ENCODE peak calls at places on chromosomes 4 and X, in ten cellular contexts. I is ascending aorta, T is fibroblast of lung, H is colonic mucosa, J is heart left ventricle, W is right atrium auricular region, N is testis, U is adipocyte, M is left ventricle myocardium inferior, E is A549. Z is an unnamed sample. For H3K9me3, the result is how much of the 10 kb centered on the place peaks cover.

GRCh38 chr4:7968262-7968896 is 28.7 kb upstream of the AFAP1 start:
- DNase-seq in U (no peak), N (no peak), I (no peak), T (no peak), J (no peak), E (no peak), H (no peak), W (no peak), M (no peak), Z (no peak)

GRCh38 chr4:138242076-138242829 is at the start of gene SLC7A11:
- DNase-seq in U (peak), M (no peak), H (peak), T (peak), N (peak), W (no peak), E (peak), J (no peak), I (peak), Z (peak)

GRCh38 chrX:1581132-1581531 is 10.3 kb upstream of the AKAP17A start:
- DNase-seq in T (no peak), N (peak), U (peak), W (peak), J (no peak), E (peak), H (peak), M (no peak), I (no peak), Z (peak)

GRCh38 chr4:108466936-108467902 is 153.2 kb upstream of the RPL34 start:
- DNase-seq in T (peak), H (no peak), M (no peak), U (peak), W (no peak), E (no peak), J (no peak), N (no peak), I (no peak), Z (no peak)

GRCh38 chrX:104318330-104319009 is 63.7 kb upstream of the ESX1 start:
- DNase-seq in T (peak), H (peak), J (no peak), M (no peak), U (no peak), W (no peak), I (no peak), E (peak), N (no peak), Z (no peak)

GRCh38 chrX:133921764-133922389 is 63.5 kb downstream of the GPC3 start:
- DNase-seq in M (peak), N (peak), T (peak), W (no peak), U (peak), I (no peak), H (peak), E (peak), J (peak), Z (peak)

GRCh38 chrX:3711331-3711917 is 2.0 kb downstream of the PRKX start:
- DNase-seq in N (no peak), M (peak), T (no peak), I (peak), H (peak), W (no peak), J (peak), E (no peak), U (no peak), Z (no peak)

GRCh38 chrX:107894038-107894437 is 68.4 kb downstream of the MID2 start:
- DNase-seq in T (peak), N (no peak), J (no peak), E (peak), H (peak), W (no peak), I (no peak), U (peak), M (no peak), Z (no peak)

GRCh38 chrX:130523460-130524394 is 121.9 kb downstream of the RBMX2 start:
- DNase-seq in J (peak), H (peak), I (no peak), E (no peak), W (no peak), N (peak), U (peak), T (peak), M (peak), Z (peak)

GRCh38 chr4:180757927-180758326 is 1485.3 kb upstream of the TENM3 start:
- DNase-seq in W (no peak), J (no peak), I (no peak), U (no peak), E (no peak), T (no peak), N (no peak), M (no peak), H (no peak), Z (no peak)

GRCh38 chrX:87572911-87573310 is 55.3 kb downstream of the KLHL4 start:
- DNase-seq in W (no peak), H (no peak), U (no peak), M (no peak), T (peak), N (peak), I (no peak), J (no peak), E (no peak), Z (no peak)

GRCh38 chrX:133674726-133675470 is 259.6 kb upstream of the GPC4 start:
- DNase-seq in W (no peak), N (no peak), E (no peak), M (no peak), T (no peak), H (no peak), U (no peak), I (no peak), J (no peak), Z (no peak)

GRCh38 chr4:48968814-48969213 is 17.3 kb upstream of the CWH43 start:
- DNase-seq in I (no peak), N (no peak), E (no peak), M (no peak), T (peak), H (no peak), U (peak), W (no peak), J (no peak), Z (no peak)

GRCh38 chr4:65437102-65437501 is 233.2 kb downstream of the EPHA5 start:
- DNase-seq in J (no peak), M (no peak), U (peak), W (no peak), H (no peak), I (no peak), E (no peak), N (no peak), T (no peak), Z (no peak)

GRCh38 chr4:169348541-169348940 is 77.8 kb upstream of the SH3RF1 start:
- DNase-seq in U (no peak), T (no peak), H (no peak), E (no peak), I (no peak), M (no peak), N (peak), J (no peak), W (no peak), Z (no peak)

GRCh38 chr4:120557372-120557771 is 365.2 kb downstream of the PRDM5 start:
- DNase-seq in E (no peak), T (peak), H (no peak), U (peak), I (no peak), M (no peak), W (no peak), N (no peak), J (no peak), Z (no peak)

GRCh38 chr4:76601791-76602190 is 166.8 kb downstream of the SHROOM3 start:
- DNase-seq in I (no peak), W (no peak), U (peak), E (no peak), J (no peak), N (no peak), T (no peak), H (no peak), M (no peak), Z (no peak)

GRCh38 chr4:112857461-112857860 is 192.0 kb upstream of the ANK2 start:
- DNase-seq in M (no peak), J (no peak), W (no peak), E (peak), H (no peak), N (no peak), I (peak), T (peak), U (peak), Z (no peak)

GRCh38 chr4:92634891-92635290 is 331.1 kb downstream of the GRID2 start:
- DNase-seq in H (no peak), I (no peak), W (no peak), J (no peak), T (no peak), E (no peak), U (no peak), M (no peak), N (no peak), Z (no peak)

GRCh38 chrX:69538321-69538876 is 34.3 kb downstream of the NALF2 start:
- DNase-seq in M (peak), T (peak), J (peak), H (peak), N (peak), U (peak), I (peak), W (peak), E (peak), Z (no peak)

GRCh38 chrX:118347131-118347530 is 1.2 kb downstream of the WDR44 start:
- DNase-seq in J (no peak), M (no peak), W (no peak), U (peak), H (no peak), E (no peak), T (peak), N (no peak), I (no peak), Z (no peak)

GRCh38 chr4:48127882-48128394 is 6.1 kb downstream of the TXK start:
- DNase-seq in H (peak), T (peak), J (peak), E (peak), W (peak), U (peak), N (peak), I (peak), M (peak), Z (peak)

GRCh38 chrX:68947882-68948605 is 119.2 kb downstream of the EFNB1 start:
- DNase-seq in N (no peak), W (peak), I (peak), M (no peak), T (peak), H (peak), U (no peak), E (no peak), J (no peak), Z (peak)

GRCh38 chr4:102416765-102417164 is 71.5 kb upstream of the SLC39A8 start:
- DNase-seq in J (no peak), H (no peak), I (no peak), T (no peak), M (no peak), E (no peak), U (no peak), N (no peak), W (no peak), Z (no peak)

GRCh38 chrX:47247206-47247998 is 14.6 kb downstream of the USP11 start:
- DNase-seq in N (no peak), U (peak), M (no peak), H (no peak), J (no peak), E (no peak), W (no peak), I (peak), T (peak), Z (no peak)

GRCh38 chr4:186900232-186900900 is 176.7 kb upstream of the FAT1 start:
- DNase-seq in M (no peak), U (peak), W (no peak), J (no peak), E (peak), I (no peak), H (no peak), N (no peak), T (peak), Z (no peak)

GRCh38 chrX:97622111-97622510 is 738.4 kb downstream of the RPA4 start:
- DNase-seq in N (no peak), H (no peak), T (no peak), U (no peak), J (no peak), W (no peak), I (no peak), M (no peak), E (no peak), Z (no peak)

GRCh38 chrX:17597836-17598434 is 139.4 kb upstream of the SCML1 start:
- DNase-seq in H (peak), J (peak), I (peak), W (peak), M (peak), U (peak), E (no peak), T (peak), N (peak), Z (peak)

GRCh38 chr4:33411182-33411581 is 2691.0 kb downstream of the PCDH7 start:
- DNase-seq in M (no peak), W (no peak), N (no peak), H (no peak), T (peak), U (no peak), J (no peak), E (no peak), I (no peak), Z (no peak)

GRCh38 chr4:64341711-64342110 is 67.5 kb downstream of the TECRL start:
- DNase-seq in T (no peak), N (no peak), U (no peak), I (no peak), E (no peak), M (peak), H (no peak), W (peak), J (peak), Z (no peak)

GRCh38 chr4:154583230-154583629 is 7.3 kb downstream of the FGA start:
- DNase-seq in U (no peak), T (no peak), E (no peak), M (no peak), H (no peak), W (no peak), I (no peak), J (no peak), N (no peak), Z (no peak)

GRCh38 chr4:106286611-106287010 is 29.4 kb downstream of the TBCK start:
- DNase-seq in H (no peak), I (no peak), E (no peak), W (no peak), J (no peak), T (no peak), U (no peak), M (no peak), N (no peak), Z (no peak)

GRCh38 chr4:118034061-118034785 is at the start of gene NDST3:
- DNase-seq in H (peak), U (peak), E (peak), T (peak), N (peak), I (no peak), W (no peak), J (no peak), M (no peak), Z (peak)

GRCh38 chrX:39948564-39948963 is 149.2 kb downstream of the BCOR start:
- DNase-seq in E (no peak), T (no peak), H (no peak), N (no peak), I (no peak), W (no peak), J (no peak), U (no peak), M (no peak), Z (peak)

GRCh38 chr4:63717384-63717783 is 691.9 kb downstream of the TECRL start:
- DNase-seq in M (no peak), W (no peak), J (no peak), N (no peak), H (no peak), U (no peak), E (peak), T (no peak), I (no peak), Z (no peak)

GRCh38 chrX:5113128-5113527 is 1115.5 kb downstream of the NLGN4X start:
- DNase-seq in I (no peak), M (no peak), H (no peak), E (peak), N (no peak), T (no peak), J (no peak), U (no peak), W (no peak), Z (no peak)

DNA sequence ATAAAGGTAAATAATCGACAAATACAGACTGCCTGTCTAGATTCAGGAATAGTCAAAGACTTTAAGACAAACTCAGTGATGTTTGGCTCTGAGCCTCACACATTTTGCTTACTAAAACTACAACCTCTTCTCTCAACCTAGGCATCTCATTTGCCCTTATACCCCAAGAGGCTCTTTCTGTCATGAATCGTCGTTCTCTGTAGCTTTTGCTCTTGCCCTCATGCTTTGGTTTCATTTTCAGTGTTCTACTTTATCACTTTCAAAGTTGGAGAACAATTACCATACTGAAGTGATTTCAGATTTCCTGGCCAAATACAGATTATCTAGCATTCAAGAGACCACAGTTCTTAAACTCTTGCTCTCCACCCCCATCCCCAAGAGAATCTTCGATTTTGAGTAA is 114.1 kb upstream of the RAP2C start:
- DNase-seq in J (no peak), U (peak), I (no peak), H (no peak), E (no peak), W (no peak), N (no peak), T (no peak), M (no peak), Z (no peak)
- H3K9me3 ChIP-seq in J (under half), U (under half), I (under half), H (under half), E (under half), W (under half), N (under half), T (under half), M (under half), Z (under half)

GRCh38 chrX:24375732-24376131 is 15.3 kb downstream of the SUPT20HL1 start:
- DNase-seq in W (no peak), T (no peak), E (no peak), U (no peak), N (no peak), H (no peak), M (no peak), I (no peak), J (no peak), Z (no peak)

GRCh38 chrX:24376403-24376802 is 16.0 kb downstream of the SUPT20HL1 start:
- DNase-seq in U (no peak), M (no peak), N (no peak), H (no peak), J (no peak), W (no peak), T (no peak), I (no peak), E (no peak), Z (no peak)

GRCh38 chrX:24369816-24370215 is 9.4 kb downstream of the SUPT20HL1 start:
- DNase-seq in M (no peak), H (no peak), I (no peak), J (no peak), W (no peak), E (no peak), T (no peak), N (no peak), U (no peak), Z (no peak)

GRCh38 chrX:24371391-24371972 is 11.0 kb downstream of the SUPT20HL1 start:
- DNase-seq in W (peak), E (peak), T (peak), M (peak), N (peak), U (peak), J (peak), I (peak), H (peak), Z (peak)

DNA sequence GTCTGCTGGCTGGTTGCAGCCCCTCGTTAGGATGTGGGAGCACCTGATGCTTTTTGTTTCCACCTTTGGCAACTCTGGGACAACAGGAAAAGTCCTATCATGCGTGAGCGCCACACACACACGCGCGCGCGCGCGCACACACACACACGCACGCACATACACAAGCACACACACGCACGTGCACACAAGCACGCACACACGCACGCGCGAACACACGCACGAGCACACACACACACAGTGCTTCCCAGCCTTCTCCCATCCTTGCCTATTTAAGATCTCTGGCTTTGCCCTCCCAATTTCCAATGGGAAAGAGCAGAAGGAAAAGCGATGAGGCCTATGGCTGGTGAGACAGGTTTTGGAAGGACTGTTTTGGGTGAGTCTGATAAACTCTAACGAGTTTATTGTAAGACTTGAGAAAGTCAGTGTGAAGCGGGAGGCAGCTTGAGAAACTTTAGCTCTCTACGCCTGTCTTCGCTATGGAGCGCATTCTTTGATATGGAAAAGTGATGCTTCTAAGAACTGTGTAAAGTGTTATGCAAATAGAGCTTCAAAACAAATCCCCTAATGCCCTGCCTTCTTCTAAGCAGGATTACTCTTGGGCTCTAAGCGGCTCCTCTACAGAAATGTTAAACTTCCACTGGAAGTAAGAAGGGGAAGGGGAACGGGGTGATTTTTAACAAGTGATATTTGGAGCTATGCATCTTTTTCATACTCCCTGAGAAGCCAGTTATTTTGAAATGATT is 11.8 kb downstream of the SUPT20HL1 start:
- DNase-seq in N (no peak), E (no peak), J (no peak), I (no peak), W (no peak), M (no peak), T (no peak), U (no peak), H (no peak), Z (no peak)
- H3K4me3 ChIP-seq in N (no peak), E (no peak), J (no peak), I (no peak), W (no peak), M (no peak), T (no peak), U (no peak), H (no peak), Z (no peak)

DNA sequence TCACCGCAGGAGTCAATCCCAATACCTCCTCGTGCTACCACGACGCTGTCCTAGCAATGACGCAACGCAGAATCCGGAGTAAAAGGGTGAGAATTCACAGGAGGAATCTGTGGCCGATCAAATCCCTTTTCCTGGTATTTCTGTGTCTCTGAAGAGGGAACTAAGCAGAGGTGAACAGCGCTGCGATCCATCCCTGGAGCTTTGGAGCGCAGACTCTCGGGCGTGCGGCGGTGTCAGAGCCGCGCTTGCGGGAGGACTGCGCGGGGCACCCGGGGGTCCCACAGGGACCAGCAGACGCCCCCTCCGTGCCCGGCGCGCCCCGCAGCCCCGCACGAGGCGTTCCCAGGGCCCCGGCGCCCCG is 17.2 kb upstream of the ZNF718 start:
- DNase-seq in J (no peak), I (no peak), N (no peak), W (no peak), T (no peak), E (no peak), H (no peak), M (no peak), U (no peak), Z (no peak)
- H3K9me3 ChIP-seq in J (half or more), I (under half), N (under half), W (under half), T (under half), E (under half), H (under half), M (under half), U (half or more), Z (under half)

GRCh38 chr4:41866799-41867677 is 68.2 kb upstream of the TMEM33 start:
- DNase-seq in T (no peak), E (no peak), I (no peak), W (no peak), H (no peak), M (no peak), U (no peak), J (no peak), N (no peak), Z (peak)

GRCh38 chr4:41865981-41866798 is 69.0 kb upstream of the TMEM33 start:
- DNase-seq in E (no peak), H (no peak), U (no peak), J (no peak), M (no peak), I (peak), N (no peak), W (no peak), T (no peak), Z (peak)

DNA sequence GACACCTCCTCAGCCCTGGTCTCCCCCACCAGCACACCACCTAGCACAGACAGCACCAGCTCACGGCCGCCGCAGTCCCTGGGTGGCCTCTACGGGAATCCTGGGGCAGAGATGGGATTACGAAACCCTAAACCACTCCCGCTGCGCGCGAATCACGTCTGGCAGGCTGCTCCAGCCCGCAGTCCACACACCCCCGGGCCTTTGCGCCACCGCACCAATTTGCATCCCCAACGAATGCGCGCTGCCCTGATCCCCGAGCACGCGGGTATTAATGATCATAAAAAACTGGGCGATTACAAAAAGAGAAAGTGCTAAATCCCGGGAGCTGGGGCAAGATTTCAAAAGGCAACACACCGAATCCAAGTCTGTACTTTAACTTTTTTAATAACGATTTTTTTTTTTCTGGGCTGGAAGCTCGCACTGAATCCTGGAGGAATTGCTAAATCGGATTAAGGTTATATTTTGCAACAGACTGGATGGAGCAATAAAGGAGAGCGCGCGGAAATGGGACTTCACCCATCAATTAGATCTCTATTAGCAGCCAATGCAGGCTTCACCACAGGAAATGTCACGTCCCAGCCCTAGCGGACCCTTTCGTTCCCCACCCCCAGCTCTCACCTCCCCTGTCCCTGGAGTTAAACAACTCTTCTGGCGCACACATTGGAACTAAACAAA is 69.8 kb upstream of the TMEM33 start:
- DNase-seq in M (no peak), W (no peak), H (no peak), E (no peak), J (no peak), I (peak), U (peak), N (no peak), T (no peak), Z (peak)
- H3K4me3 ChIP-seq in M (no peak), W (no peak), H (no peak), E (no peak), J (no peak), I (peak), U (peak), N (no peak), T (no peak), Z (peak)